ENCODE peak calls at places on chromosomes 2 and 18, in eight cellular contexts. Q is activated CD8-positive, alpha-beta T cell treated with anti-CD3 and anti-CD28 coated beads for 36 hours; B is central memory CD4-positive, alpha-beta T cell; L is choroid plexus epithelial cell; X is C1 segment of cervical spinal cord; O is RWPE1; A is iPS DF 19.7; T is effector memory CD8-positive, alpha-beta T cell. D is an unnamed sample.

GRCh38 chr2:39435254-39435653 is 1.8 kb downstream of the MAP4K3 start:
- DNase-seq in Q (no peak), B (no peak), L (peak), X (peak), O (no peak), A (no peak), T (no peak), D (no peak)

GRCh38 chr2:74109551-74109950 is 38.2 kb downstream of the BOLA3 start:
- DNase-seq in Q (no peak), B (no peak), L (no peak), X (peak), O (no peak), A (no peak), T (no peak), D (no peak)

GRCh38 chr2:152894051-152894450 is 175.6 kb downstream of the ARL6IP6 start:
- DNase-seq in Q (no peak), B (no peak), L (no peak), X (no peak), O (no peak), A (no peak), T (no peak), D (no peak)

GRCh38 chr18:11387880-11388279 is 221.5 kb upstream of the SLC35G4 start:
- DNase-seq in Q (peak), B (no peak), L (peak), X (no peak), O (peak), A (no peak), T (no peak), D (no peak)

GRCh38 chr18:45059695-45060094 is 379.0 kb downstream of the SETBP1 start:
- DNase-seq in Q (no peak), B (no peak), L (peak), X (no peak), O (peak), A (no peak), T (no peak), D (peak)

GRCh38 chr2:133097666-133098065 is 427.7 kb upstream of the LYPD1 start:
- DNase-seq in Q (no peak), B (no peak), L (no peak), X (no peak), O (peak), A (no peak), T (no peak), D (no peak)

GRCh38 chr2:155815851-155816250 is 516.7 kb downstream of the NR4A2 start:
- DNase-seq in Q (peak), B (no peak), L (peak), X (no peak), O (no peak), A (peak), T (no peak), D (no peak)

GRCh38 chr2:127128508-127128907 is 21.6 kb upstream of the BIN1 start:
- DNase-seq in Q (no peak), B (no peak), L (no peak), X (no peak), O (peak), A (peak), T (no peak), D (no peak)

GRCh38 chr2:77054938-77055337 is 467.2 kb downstream of the LRRTM4 start:
- DNase-seq in Q (no peak), B (no peak), L (no peak), X (no peak), O (no peak), A (peak), T (no peak), D (no peak)

GRCh38 chr2:158825021-158825420 is 29.9 kb downstream of the DAPL1 start:
- DNase-seq in Q (no peak), B (no peak), L (no peak), X (no peak), O (no peak), A (no peak), T (no peak), D (no peak)

GRCh38 chr2:185219981-185220380 is 518.6 kb upstream of the FSIP2 start:
- DNase-seq in Q (no peak), B (no peak), L (peak), X (peak), O (peak), A (no peak), T (no peak), D (no peak)

GRCh38 chr2:98379311-98380202 is 33.3 kb downstream of the CNGA3 start:
- DNase-seq in Q (no peak), B (no peak), L (no peak), X (no peak), O (no peak), A (no peak), T (no peak), D (no peak)

GRCh38 chr2:81747481-81748070 is 1443.0 kb upstream of the LRRTM1 start:
- DNase-seq in Q (no peak), B (no peak), L (no peak), X (no peak), O (no peak), A (no peak), T (no peak), D (no peak)

GRCh38 chr2:17538022-17538843 is 2.3 kb upstream of the VSNL1 start:
- DNase-seq in Q (no peak), B (no peak), L (peak), X (peak), O (no peak), A (no peak), T (no peak), D (no peak)

GRCh38 chr2:8263931-8264330 is 417.9 kb upstream of the ID2 start:
- DNase-seq in Q (no peak), B (no peak), L (no peak), X (no peak), O (no peak), A (no peak), T (no peak), D (no peak)

GRCh38 chr18:78790511-78790910 is 189.1 kb upstream of the SALL3 start:
- DNase-seq in Q (no peak), B (no peak), L (no peak), X (no peak), O (no peak), A (no peak), T (no peak), D (no peak)

GRCh38 chr18:74412106-74412880 is 44.8 kb downstream of the DIPK1C start:
- DNase-seq in Q (no peak), B (no peak), L (no peak), X (peak), O (no peak), A (no peak), T (no peak), D (no peak)

GRCh38 chr2:1482981-1483380 is 69.7 kb downstream of the TPO start:
- DNase-seq in Q (no peak), B (no peak), L (no peak), X (no peak), O (no peak), A (no peak), T (no peak), D (no peak)